ENCODE peak calls at places on chromosome 19, in seven cellular contexts. E is Daoy; V is stimulated activated CD4-positive, alpha-beta T cell treated with anti-CD3 and anti-CD28 coated beads, Interleukin-1b, Interleukin-23, amount 100 ng/mL, for 24 hours; Z is A172; C is uterus; O is neural progenitor cell; M is Calu3. G is an unnamed sample.
A peak's percentile ranks its signal among the peaks of the same experiment; 100 is the strongest.

GRCh38 chr19:5903054-5903501 is 512 bp downstream of the NDUFA11 start:
- DNase-seq in E (peak; percentile 55), V (no peak), Z (peak; percentile 48), C (no peak), O (no peak), M (no peak), G (no peak)

GRCh38 chr19:47699360-47699917 is 13.8 kb upstream of the EHD2 start:
- DNase-seq in E (peak; percentile 56), V (peak; percentile 41), Z (peak; percentile 31), C (no peak), O (peak; percentile 77), M (peak; percentile 78), G (no peak)

GRCh38 chr19:38975214-38975860 is at the start of gene FBXO17:
- DNase-seq in E (peak; percentile 75), V (no peak), Z (peak; percentile 56), C (peak; percentile 51), O (peak; percentile 77), M (peak; percentile 71), G (no peak)

GRCh38 chr19:16571283-16571682 is 932 bp downstream of the SLC35E1 start:
- DNase-seq in E (peak; percentile 70), V (no peak), Z (peak; percentile 30), C (no peak), O (no peak), M (no peak), G (no peak)

GRCh38 chr19:6890421-6890913 is 3.1 kb downstream of the ADGRE1 start:
- DNase-seq in E (no peak), V (no peak), Z (no peak), C (no peak), O (no peak), M (no peak), G (no peak)

GRCh38 chr19:46919324-46919723 is 58.5 kb downstream of the ARHGAP35 start:
- DNase-seq in E (no peak), V (no peak), Z (peak; percentile 30), C (no peak), O (no peak), M (no peak), G (no peak)

GRCh38 chr19:52601025-52601973 is 31.2 kb downstream of the ZNF701 start:
- DNase-seq in E (peak; percentile 94), V (peak; percentile 91), Z (peak; percentile 72), C (peak; percentile 95), O (peak; percentile 97), M (peak; percentile 76), G (peak; percentile 23)

GRCh38 chr19:18306903-18307681 is 15.8 kb downstream of the LSM4 start:
- DNase-seq in E (no peak), V (no peak), Z (no peak), C (peak; percentile 62), O (no peak), M (no peak), G (no peak)

GRCh38 chr19:46732966-46733692 is 12.7 kb upstream of the FKRP start:
- DNase-seq in E (peak; percentile 66), V (no peak), Z (peak; percentile 49), C (no peak), O (no peak), M (no peak), G (no peak)

GRCh38 chr19:44626067-44626624 is 12.8 kb downstream of the IGSF23 start:
- DNase-seq in E (peak; percentile 94), V (no peak), Z (peak; percentile 97), C (no peak), O (no peak), M (peak; percentile 80), G (peak; percentile 89)